ENCODE peak calls at places on chromosomes 2 and 18, in seven cellular contexts. T is ovary, B is prostate gland, X is AG04450, R is HL-60, H is thyroid gland, G is adrenal gland. E is an unnamed sample.

GRCh38 chr2:231935207-231935524 is 9.0 kb upstream of the NPPC start:
- DNase-seq in G (no peak), H (no peak), R (no peak), X (no peak), T (no peak), B (no peak), E (no peak)

GRCh38 chr2:70888389-70888924 is 47.2 kb upstream of the ATP6V1B1 start:
- DNase-seq in T (no peak), G (no peak), H (no peak), R (no peak), B (no peak), X (no peak), E (no peak)

GRCh38 chr2:65437392-65438135 is 5.2 kb upstream of the SPRED2 start:
- DNase-seq in B (no peak), G (no peak), R (no peak), X (no peak), H (no peak), T (no peak), E (no peak)

GRCh38 chr18:32772580-32773186 is at the start of gene KLHL14:
- DNase-seq in X (no peak), T (no peak), B (no peak), G (no peak), H (peak), R (no peak), E (no peak)

GRCh38 chr2:126244937-126245336 is 411.0 kb upstream of the GYPC start:
- DNase-seq in B (no peak), X (no peak), G (peak), H (peak), R (peak), T (peak), E (peak)

GRCh38 chr2:191376981-191377629 is 131.9 kb downstream of the MYO1B start:
- DNase-seq in B (peak), X (peak), T (peak), H (peak), R (peak), G (peak), E (peak)

GRCh38 chr2:193868833-193869232 is 1674.1 kb upstream of the TMEFF2 start:
- DNase-seq in T (no peak), B (no peak), X (no peak), G (no peak), R (no peak), H (no peak), E (no peak)

GRCh38 chr2:58938988-58939387 is 697.9 kb upstream of the FANCL start:
- DNase-seq in T (no peak), X (no peak), G (no peak), B (no peak), H (no peak), R (no peak), E (no peak)

GRCh38 chr2:147649963-147650362 is 194.9 kb upstream of the ACVR2A start:
- DNase-seq in R (no peak), G (no peak), X (no peak), B (no peak), T (no peak), H (no peak), E (no peak)

GRCh38 chr18:28080876-28081300 is 96.0 kb downstream of the CDH2 start:
- DNase-seq in G (no peak), X (no peak), T (no peak), H (no peak), R (no peak), B (no peak), E (no peak)

GRCh38 chr2:219472629-219473187 is 26.0 kb upstream of the GMPPA start:
- DNase-seq in B (no peak), H (no peak), R (no peak), X (no peak), G (no peak), T (no peak), E (no peak)

GRCh38 chr2:68476454-68476853 is 9.1 kb downstream of the APLF start:
- DNase-seq in B (no peak), G (no peak), H (no peak), R (no peak), T (no peak), X (no peak), E (no peak)

GRCh38 chr2:237243487-237243886 is 157.8 kb downstream of the COPS8 start:
- DNase-seq in G (no peak), B (no peak), T (no peak), H (no peak), R (no peak), X (no peak), E (no peak)

GRCh38 chr2:171146633-171147032 is 14.1 kb downstream of the TLK1 start:
- DNase-seq in X (no peak), H (no peak), T (no peak), G (no peak), B (no peak), R (no peak), E (no peak)

GRCh38 chr2:65491381-65491903 is 59.0 kb upstream of the SPRED2 start:
- DNase-seq in B (no peak), T (no peak), G (no peak), H (no peak), X (no peak), R (no peak), E (no peak)

GRCh38 chr2:55887906-55888625 is 35.5 kb downstream of the EFEMP1 start:
- DNase-seq in H (no peak), X (peak), G (no peak), T (no peak), R (no peak), B (no peak), E (no peak)

GRCh38 chr18:28115149-28115550 is 61.8 kb downstream of the CDH2 start:
- DNase-seq in G (no peak), X (peak), H (no peak), B (no peak), T (no peak), R (no peak), E (no peak)

GRCh38 chr2:45759310-45759851 is 107.9 kb downstream of the PRKCE start:
- DNase-seq in X (no peak), B (no peak), G (no peak), T (no peak), H (no peak), R (no peak), E (no peak)

GRCh38 chr2:218313356-218313755 is 21.1 kb upstream of the TMBIM1 start:
- DNase-seq in H (no peak), T (no peak), B (no peak), X (no peak), G (no peak), R (no peak), E (no peak)

GRCh38 chr18:79583984-79584401 is 95.6 kb upstream of the CTDP1 start:
- DNase-seq in T (peak), X (no peak), G (no peak), B (no peak), R (peak), H (peak), E (no peak)

GRCh38 chr2:171160630-171161424 is at the start of gene TLK1:
- DNase-seq in B (peak), G (peak), X (peak), R (peak), H (peak), T (peak), E (peak)

GRCh38 chr18:55097406-55098170 is 138.3 kb upstream of the CCDC68 start:
- DNase-seq in R (no peak), T (no peak), B (no peak), H (no peak), X (no peak), G (no peak), E (no peak)

GRCh38 chr18:46336278-46337205 is 232.4 kb downstream of the HAUS1 start:
- DNase-seq in R (no peak), H (peak), G (no peak), X (no peak), B (no peak), T (no peak), E (no peak)

GRCh38 chr2:237244976-237245646 is 159.4 kb downstream of the COPS8 start:
- DNase-seq in X (no peak), H (no peak), B (no peak), G (no peak), T (no peak), R (no peak), E (no peak)

GRCh38 chr2:219556413-219556812 is 12.6 kb downstream of the TMEM198 start:
- DNase-seq in B (no peak), X (no peak), R (no peak), T (no peak), H (no peak), G (no peak), E (no peak)

GRCh38 chr2:16552202-16552601 is 113.4 kb downstream of the CYRIA start:
- DNase-seq in T (no peak), X (no peak), R (no peak), H (no peak), G (no peak), B (no peak), E (no peak)

DNA sequence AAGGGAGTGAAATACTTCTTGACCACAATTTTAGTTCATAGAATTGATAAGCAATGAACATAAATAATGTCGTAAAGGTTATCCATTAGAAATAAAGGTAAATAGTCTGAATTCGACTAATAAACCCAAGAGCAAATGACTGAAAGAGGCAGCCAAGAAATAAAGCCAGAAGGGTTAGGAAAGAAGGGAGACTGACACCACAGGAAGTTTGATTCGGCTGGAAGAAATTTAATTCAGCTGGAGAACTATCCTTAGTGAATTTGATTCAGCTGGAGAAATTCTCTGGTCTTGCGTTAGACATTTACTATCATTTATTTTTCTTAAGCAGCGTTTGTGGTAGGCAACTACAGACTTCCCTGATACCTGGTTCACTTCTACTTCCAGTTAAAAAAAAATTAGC is 429.6 kb downstream of the PID1 start:
- DNase-seq in B (no peak), T (no peak), R (no peak), X (no peak), G (no peak), H (no peak), E (no peak)
- H3K27ac ChIP-seq in B (no peak), T (no peak), R (no peak), X (no peak), G (peak), H (no peak), E (no peak)

DNA sequence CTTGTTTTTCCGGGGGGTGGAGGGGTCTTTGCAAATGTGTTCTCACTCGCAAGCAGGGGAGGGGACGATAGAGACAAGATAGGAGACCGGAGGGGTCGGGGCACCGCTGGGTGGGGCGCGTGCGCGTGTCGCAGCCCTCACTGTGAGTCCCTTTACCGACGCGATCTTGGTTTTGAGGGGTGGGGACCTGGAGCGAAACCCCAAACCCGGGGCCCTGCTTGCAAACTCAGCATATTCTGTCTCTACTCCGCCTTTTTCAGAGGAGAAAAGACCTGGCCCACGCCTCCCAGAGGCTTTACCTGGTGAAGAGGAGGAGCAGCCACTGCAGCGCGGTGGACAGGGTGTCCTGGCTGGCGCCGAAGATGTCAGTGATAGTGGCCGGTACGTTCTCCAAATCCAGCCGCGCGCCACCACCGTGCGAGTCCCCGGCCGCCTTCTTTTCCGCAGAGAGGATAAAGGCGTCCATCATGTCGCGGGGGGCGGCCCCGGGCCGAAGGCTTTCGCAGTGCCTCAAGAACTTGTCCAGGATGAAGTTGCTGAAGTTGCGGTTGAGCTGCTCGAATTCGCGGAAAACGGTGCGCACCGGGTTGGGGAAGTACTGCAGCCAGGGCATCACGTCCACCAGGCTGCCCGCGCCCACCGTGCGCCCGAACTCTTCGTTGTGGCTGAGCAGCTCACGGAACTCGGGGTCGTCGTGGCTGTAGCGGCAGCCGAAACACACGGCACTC is 1.7 kb downstream of the CYP1B1 start:
- DNase-seq in T (no peak), B (no peak), R (no peak), G (no peak), H (no peak), X (no peak), E (no peak)
- H3K27ac ChIP-seq in T (peak), B (peak), R (no peak), G (peak), H (no peak), X (no peak), E (peak)

GRCh38 chr2:43044093-43044614 is 182.3 kb downstream of the ZFP36L2 start:
- DNase-seq in G (no peak), H (no peak), B (no peak), R (no peak), X (no peak), T (peak), E (no peak)
- H3K27ac ChIP-seq in G (peak), H (peak), B (no peak), R (no peak), X (no peak), T (peak), E (no peak)

DNA sequence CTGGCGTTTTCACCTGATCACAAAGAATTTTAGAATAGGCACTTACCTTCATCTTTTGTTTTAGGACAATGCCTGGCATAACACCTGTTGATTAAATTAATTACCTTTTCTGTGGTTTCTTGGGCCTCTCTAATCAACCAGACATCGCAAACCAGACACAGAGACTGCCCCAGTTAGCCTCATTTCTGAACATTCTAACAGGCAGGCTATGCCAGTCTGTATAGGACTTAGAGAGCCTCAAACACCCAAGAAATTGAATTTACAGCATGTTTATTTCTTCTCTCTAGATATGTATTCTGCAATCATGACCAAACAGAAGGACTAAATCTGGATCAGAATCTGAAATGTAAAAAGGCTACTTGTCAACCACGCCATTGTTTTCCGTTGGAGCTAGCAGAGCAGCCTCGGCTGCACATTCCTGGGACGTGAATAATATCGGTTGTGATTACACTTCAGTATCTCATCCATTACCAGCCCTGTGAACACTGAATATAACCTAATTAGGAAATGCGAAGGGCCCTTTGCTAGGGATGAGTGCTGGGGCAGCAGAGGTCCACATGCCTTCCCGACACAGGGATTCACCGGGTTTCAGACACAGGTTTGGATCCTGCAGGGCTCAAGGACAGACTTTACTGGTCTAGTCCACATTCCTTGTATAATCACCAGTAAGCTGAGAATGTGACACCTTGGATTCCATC is 17.5 kb upstream of the CDC42EP3 start:
- DNase-seq in H (no peak), B (peak), X (peak), T (no peak), G (no peak), R (no peak), E (no peak)
- H3K27ac ChIP-seq in H (no peak), B (peak), X (peak), T (no peak), G (peak), R (no peak), E (peak)

GRCh38 chr2:158782126-158782525 is 13.0 kb upstream of the DAPL1 start:
- DNase-seq in X (no peak), T (no peak), B (no peak), H (no peak), G (no peak), R (no peak), E (no peak)
- H3K27ac ChIP-seq in X (no peak), T (no peak), B (no peak), H (no peak), G (no peak), R (no peak), E (no peak)

DNA sequence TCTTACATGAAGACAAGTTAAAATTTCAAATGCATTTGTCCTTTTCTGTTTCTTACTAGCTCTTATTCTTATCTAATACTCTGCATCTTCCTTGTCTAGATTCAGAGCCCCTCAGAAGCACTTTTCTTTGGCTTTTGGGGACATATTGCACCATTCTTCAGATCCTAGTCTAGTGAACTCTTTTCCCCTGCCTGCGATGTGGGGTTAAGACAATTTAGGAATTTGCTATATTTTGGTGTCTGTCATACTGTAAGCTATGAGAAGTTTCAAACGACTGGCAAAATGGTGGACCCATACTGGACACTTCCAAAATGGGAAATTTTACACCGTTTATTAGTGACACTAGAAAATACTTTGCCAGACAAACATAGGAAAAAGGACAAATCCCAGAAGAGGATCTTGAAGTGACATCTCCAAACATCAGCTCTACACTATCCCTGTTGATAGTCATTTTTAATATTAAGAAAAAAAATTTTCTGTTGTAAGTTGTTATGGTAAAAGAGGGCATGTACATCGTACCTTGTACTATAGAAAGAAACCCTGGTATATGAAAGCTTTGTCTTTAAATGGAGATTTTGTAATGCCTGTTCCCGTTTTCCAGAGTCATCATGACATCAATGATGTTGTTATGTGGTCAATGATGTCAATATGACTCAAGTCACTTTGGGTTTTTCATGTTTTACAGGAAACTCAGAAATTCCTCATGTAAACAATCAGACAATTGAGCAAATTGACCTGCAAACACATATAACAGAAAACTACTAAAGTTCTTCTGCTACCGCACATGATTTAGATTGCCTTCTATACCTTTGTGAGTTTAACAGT is 4.4 kb upstream of the KYNU start:
- DNase-seq in G (no peak), R (no peak), X (peak), H (no peak), B (no peak), T (no peak), E (no peak)
- H3K27ac ChIP-seq in G (no peak), R (no peak), X (peak), H (no peak), B (no peak), T (no peak), E (no peak)